ENCODE peak calls at places on chromosome 4, in eight cellular contexts. S is BE2C, K is upper lobe of right lung, O is fibroblast of mammary gland, H is sigmoid colon, G is pancreas, V is progenitor cell of endocrine pancreas, F is astrocyte of the cerebellum. A is an unnamed sample.

GRCh38 chr4:73936969-73937368 is 44.9 kb downstream of the PF4 start:
- DNase-seq in O (no peak), H (no peak), F (no peak), K (no peak), G (no peak), V (no peak), S (no peak), A (no peak)

GRCh38 chr4:139798456-139798855 is 132.8 kb downstream of the MGST2 start:
- DNase-seq in V (no peak), F (no peak), O (no peak), S (no peak), H (no peak), G (no peak), K (no peak), A (no peak)

GRCh38 chr4:118849867-118850812 is 14.2 kb upstream of the SEC24D start:
- DNase-seq in K (no peak), O (no peak), G (no peak), V (no peak), S (no peak), H (no peak), F (no peak), A (no peak)

GRCh38 chr4:122832732-122833131 is 6.1 kb downstream of the FGF2 start:
- DNase-seq in G (no peak), S (no peak), O (no peak), F (no peak), K (no peak), V (no peak), H (no peak), A (no peak)

GRCh38 chr4:137601924-137602323 is 69.6 kb upstream of the PCDH18 start:
- DNase-seq in H (no peak), O (no peak), S (peak; percentile 8), K (no peak), F (no peak), G (no peak), V (no peak), A (no peak)

GRCh38 chr4:110869114-110869513 is 246.2 kb upstream of the PITX2 start:
- DNase-seq in F (peak; percentile 60), K (no peak), O (peak; percentile 86), G (no peak), H (no peak), V (no peak), S (no peak), A (no peak)

GRCh38 chr4:10697071-10697470 is 12.5 kb upstream of the CLNK start:
- DNase-seq in S (no peak), G (no peak), O (no peak), K (no peak), F (no peak), V (no peak), H (no peak), A (no peak)

GRCh38 chr4:68494688-68495087 is 47.4 kb downstream of the TMPRSS11E start:
- DNase-seq in G (no peak), O (no peak), V (no peak), K (no peak), S (no peak), H (no peak), F (no peak), A (no peak)

GRCh38 chr4:134320048-134320447 is 118.5 kb upstream of the PABPC4L start:
- DNase-seq in K (no peak), H (no peak), O (no peak), F (no peak), S (no peak), G (no peak), V (no peak), A (no peak)

GRCh38 chr4:37795796-37796195 is 30.7 kb upstream of the PGM2 start:
- DNase-seq in H (no peak), O (no peak), V (no peak), K (no peak), F (no peak), G (no peak), S (no peak), A (no peak)

GRCh38 chr4:53734584-53735363 is 143.5 kb upstream of the LNX1 start:
- DNase-seq in F (no peak), V (no peak), K (no peak), H (no peak), G (no peak), O (peak; percentile 85), S (no peak), A (no peak)

GRCh38 chr4:28490669-28491068 is 1630.0 kb downstream of the STIM2 start:
- DNase-seq in V (no peak), F (no peak), K (no peak), H (no peak), S (no peak), O (peak; percentile 42), G (no peak), A (no peak)

GRCh38 chr4:182453830-182454229 is 210.6 kb downstream of the TENM3 start:
- DNase-seq in O (no peak), G (no peak), V (no peak), F (no peak), K (no peak), S (no peak), H (no peak), A (no peak)

GRCh38 chr4:126890383-126890782 is 742.4 kb upstream of the INTU start:
- DNase-seq in G (no peak), K (no peak), F (no peak), S (no peak), H (no peak), O (no peak), V (no peak), A (no peak)

GRCh38 chr4:74549936-74550335 is 105.0 kb downstream of the AREG start:
- DNase-seq in V (no peak), S (no peak), O (peak; percentile 62), H (no peak), F (no peak), K (no peak), G (no peak), A (no peak)

GRCh38 chr4:108560624-108561023 is 59.8 kb upstream of the RPL34 start:
- DNase-seq in F (no peak), G (no peak), K (no peak), H (no peak), O (peak; percentile 31), V (no peak), S (no peak), A (no peak)

GRCh38 chr4:154467886-154468285 is 23.7 kb downstream of the DCHS2 start:
- DNase-seq in O (peak; percentile 40), H (no peak), K (no peak), V (no peak), S (no peak), G (no peak), F (peak; percentile 47), A (no peak)

DNA sequence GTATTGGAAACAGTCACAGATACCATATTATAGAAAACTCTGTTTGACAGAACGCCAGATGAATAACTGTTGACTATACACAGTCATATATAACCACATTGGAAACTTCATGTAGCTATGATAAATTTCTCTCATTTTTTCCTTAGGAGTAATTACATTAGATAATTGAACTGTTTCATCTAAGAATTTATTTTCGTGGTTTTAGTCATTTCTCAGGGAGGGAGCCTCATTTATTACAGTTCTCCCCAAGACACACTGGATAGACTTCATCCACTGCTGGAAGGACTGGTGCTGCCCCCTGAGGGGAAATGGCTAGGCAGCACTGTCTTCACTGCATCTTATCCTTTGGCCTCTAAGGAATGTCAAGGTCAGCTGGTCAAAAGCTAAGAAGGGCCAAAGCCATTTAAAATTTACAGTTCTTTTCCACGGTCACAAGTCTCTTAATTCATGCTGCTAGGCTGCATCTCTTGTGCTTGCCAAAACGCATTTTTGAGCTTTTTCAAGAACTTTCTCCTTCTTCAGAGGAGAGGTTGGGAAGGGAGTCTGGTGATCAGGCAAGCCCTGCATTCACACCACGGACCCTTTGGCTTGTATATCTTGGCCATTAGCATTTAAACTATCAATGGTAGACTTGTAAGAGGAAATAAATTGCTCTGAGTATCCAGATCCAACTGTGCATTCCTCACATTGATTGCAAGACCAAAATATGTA is 145.1 kb downstream of the CBR4 start:
- DNase-seq in H (no peak), K (no peak), G (no peak), F (peak; percentile 73), V (no peak), S (no peak), O (peak; percentile 76), A (no peak)
- TF ChIP-seq CTCF in H (no peak), K (peak; percentile 27), G (no peak), F (peak; percentile 45), V (no peak), S (peak; percentile 11), O (peak; percentile 56), A (peak; percentile 29)

GRCh38 chr4:18051281-18051680 is 29.7 kb upstream of the LCORL start:
- DNase-seq in S (no peak), K (no peak), F (no peak), H (no peak), G (no peak), V (no peak), O (peak; percentile 37), A (no peak)

GRCh38 chr4:18050448-18050847 is 28.9 kb upstream of the LCORL start:
- DNase-seq in V (no peak), K (no peak), O (no peak), H (no peak), S (no peak), F (no peak), G (no peak), A (no peak)

GRCh38 chr4:18052158-18052557 is 30.6 kb upstream of the LCORL start:
- DNase-seq in K (no peak), O (no peak), S (no peak), F (no peak), V (no peak), G (no peak), H (no peak), A (no peak)

DNA sequence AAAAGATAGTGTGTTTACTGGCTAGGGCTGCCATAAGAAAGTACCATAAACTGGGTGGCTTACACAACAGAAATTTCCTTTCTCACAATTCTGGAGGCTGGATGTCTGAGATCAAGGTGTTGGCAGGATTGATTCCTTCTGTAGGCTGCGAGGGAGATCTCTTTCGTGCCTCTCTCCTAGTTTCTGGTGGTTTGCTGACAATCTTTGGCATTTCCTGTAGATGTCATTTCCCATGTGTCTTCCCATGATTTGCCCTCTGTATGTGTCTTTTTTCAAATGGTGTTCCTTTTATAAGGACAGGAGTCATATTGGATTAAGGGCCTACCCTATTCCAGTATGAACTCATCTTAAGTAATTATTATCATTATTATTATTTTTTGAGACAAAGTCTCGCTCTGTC is 27.9 kb upstream of the LCORL start:
- DNase-seq in K (no peak), O (peak; percentile 14), S (no peak), F (no peak), G (no peak), H (no peak), V (no peak), A (no peak)
- TF ChIP-seq CTCF in K (no peak), O (no peak), S (no peak), F (no peak), G (no peak), H (no peak), V (no peak), A (no peak)

GRCh38 chr4:114659386-114660008 is 60.9 kb downstream of the UGT8 start:
- DNase-seq in F (peak; percentile 68), O (peak; percentile 71), V (peak; percentile 42), S (peak; percentile 63), G (peak; percentile 70), K (peak; percentile 47), H (no peak), A (peak; percentile 66)
- TF ChIP-seq CTCF in F (peak; percentile 97), O (peak; percentile 90), V (peak; percentile 89), S (peak; percentile 94), G (peak; percentile 50), K (peak; percentile 75), H (no peak), A (no peak)

DNA sequence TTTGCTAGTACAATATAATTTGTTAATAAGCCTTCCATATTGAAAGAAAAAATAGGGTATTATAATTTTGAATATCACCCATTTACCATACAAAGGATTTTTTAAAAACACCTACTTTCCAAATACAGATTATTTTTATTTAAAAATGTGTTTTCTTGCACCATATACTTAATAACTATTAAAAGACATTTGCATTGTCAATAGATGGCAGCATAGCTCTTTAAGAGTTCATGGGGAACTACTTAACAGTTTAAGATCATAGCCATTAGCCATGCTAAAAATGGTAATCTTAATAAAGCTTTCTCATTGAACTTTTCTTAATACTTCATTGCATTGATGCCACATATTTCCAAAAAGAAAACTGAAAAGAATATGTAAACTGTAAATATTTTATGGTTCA is 1995.9 kb downstream of the C4orf33 start:
- DNase-seq in G (no peak), F (peak; percentile 64), K (no peak), O (peak; percentile 44), H (no peak), S (no peak), V (no peak), A (no peak)
- TF ChIP-seq CTCF in G (no peak), F (peak; percentile 22), K (peak; percentile 33), O (peak; percentile 31), H (no peak), S (peak; percentile 57), V (peak; percentile 69), A (no peak)